ENCODE peak calls at places on chromosomes 6 and 20, in eight cellular contexts. X is T-helper 2 cell; A is HEK293T; O is nephron progenitor cell; D is stimulated activated CD4-positive, alpha-beta T cell treated with anti-CD3 and anti-CD28 coated beads, Interleukin-12 subunit alpha, Interleukin-12 subunit beta, amount 100 ng/mL, for 4 hours; Z is IMR-90; Q is germinal center; F is activated CD8-positive, alpha-beta memory T cell treated with anti-CD3 and anti-CD28 coated beads for 24 hours. T is an unnamed sample.

GRCh38 chr6:30888472-30889137 is 4.3 kb downstream of the DDR1 start:
- DNase-seq in X (no peak), A (no peak), O (no peak), D (no peak), Z (peak; percentile 58), Q (no peak), F (no peak), T (no peak)

GRCh38 chr6:156564128-156564806 is 212.9 kb upstream of the ARID1B start:
- DNase-seq in X (peak; percentile 63), A (peak; percentile 89), O (peak; percentile 85), D (peak; percentile 77), Z (peak; percentile 53), Q (peak; percentile 84), F (peak; percentile 92), T (peak; percentile 12)

GRCh38 chr6:84260186-84260585 is 32.7 kb upstream of the CEP162 start:
- DNase-seq in X (no peak), A (no peak), O (no peak), D (no peak), Z (no peak), Q (no peak), F (no peak), T (no peak)

GRCh38 chr6:157792671-157793070 is 30.4 kb upstream of the SNX9 start:
- DNase-seq in X (no peak), A (no peak), O (no peak), D (no peak), Z (no peak), Q (no peak), F (no peak), T (no peak)

GRCh38 chr20:41837669-41838224 is 219.6 kb upstream of the CHD6 start:
- DNase-seq in X (no peak), A (no peak), O (no peak), D (no peak), Z (no peak), Q (no peak), F (no peak), T (no peak)

GRCh38 chr20:39624316-39624715 is 662.2 kb downstream of the DHX35 start:
- DNase-seq in X (no peak), A (no peak), O (no peak), D (no peak), Z (no peak), Q (no peak), F (no peak), T (no peak)

GRCh38 chr6:34484899-34485298 is 19.0 kb downstream of the PACSIN1 start:
- DNase-seq in X (peak; percentile 34), A (no peak), O (no peak), D (peak; percentile 60), Z (no peak), Q (peak; percentile 68), F (peak; percentile 82), T (no peak)

GRCh38 chr20:1533059-1533458 is 24.4 kb downstream of the SIRPD start:
- DNase-seq in X (peak; percentile 45), A (no peak), O (no peak), D (no peak), Z (no peak), Q (no peak), F (no peak), T (no peak)

GRCh38 chr20:16729565-16730460 is at the start of gene SNRPB2:
- DNase-seq in X (peak; percentile 98), A (peak; percentile 94), O (peak; percentile 86), D (peak; percentile 85), Z (peak; percentile 95), Q (peak; percentile 92), F (peak; percentile 91), T (peak; percentile 88)

GRCh38 chr6:30013296-30013922 is 47.7 kb upstream of the POLR1H start:
- DNase-seq in X (peak; percentile 26), A (peak; percentile 49), O (peak; percentile 64), D (peak; percentile 53), Z (no peak), Q (peak; percentile 21), F (peak; percentile 69), T (no peak)

GRCh38 chr6:12325872-12326271 is 35.7 kb downstream of the EDN1 start:
- DNase-seq in X (no peak), A (no peak), O (no peak), D (no peak), Z (no peak), Q (no peak), F (no peak), T (no peak)

GRCh38 chr6:43129434-43130194 is 41.5 kb upstream of the SRF start:
- DNase-seq in X (peak; percentile 19), A (peak; percentile 51), O (peak; percentile 35), D (no peak), Z (peak; percentile 35), Q (no peak), F (no peak), T (no peak)

T was measured in skeletal muscle cell.